ENCODE peak calls at places on chromosomes 2 and 18, in four cellular contexts. R, X, S and A are unnamed samples.

GRCh38 chr2:227697013-227697412 is 20.8 kb downstream of the SLC19A3 start:
- DNase-seq in R (no peak), X (no peak), S (no peak), A (no peak)

GRCh38 chr2:239985356-239985755 is 39.8 kb downstream of the NDUFA10 start:
- DNase-seq in R (no peak), X (no peak), S (no peak), A (no peak)

GRCh38 chr2:234823877-234824376 is 127.9 kb upstream of the SH3BP4 start:
- DNase-seq in R (no peak), X (peak), S (no peak), A (peak)

GRCh38 chr2:120454993-120455789 is 109.3 kb downstream of the INHBB start:
- DNase-seq in R (no peak), X (no peak), S (no peak), A (no peak)

GRCh38 chr2:199315299-199316179 is 142.2 kb downstream of the SATB2 start:
- DNase-seq in R (no peak), X (peak), S (no peak), A (peak)

GRCh38 chr2:109710505-109711229 is 83.4 kb upstream of the RGPD5 start:
- DNase-seq in R (no peak), X (no peak), S (no peak), A (no peak)

GRCh38 chr2:241813080-241813805 is 4.2 kb downstream of the NEU4 start:
- DNase-seq in R (no peak), X (no peak), S (no peak), A (no peak)

GRCh38 chr2:96538487-96539214 is 2.1 kb downstream of the ARID5A start:
- DNase-seq in R (peak), X (peak), S (peak), A (peak)

GRCh38 chr2:39119732-39120520 is 925 bp downstream of the SOS1 start:
- DNase-seq in R (peak), X (peak), S (peak), A (peak)

GRCh38 chr2:39120521-39120770 is 405 bp downstream of the SOS1 start:
- DNase-seq in R (no peak), X (no peak), S (no peak), A (no peak)

GRCh38 chr2:39121523-39122063 is 742 bp upstream of the SOS1 start:
- DNase-seq in R (no peak), X (no peak), S (no peak), A (no peak)

GRCh38 chr2:39118786-39119499 is 1.9 kb downstream of the SOS1 start:
- DNase-seq in R (no peak), X (no peak), S (no peak), A (peak)

DNA sequence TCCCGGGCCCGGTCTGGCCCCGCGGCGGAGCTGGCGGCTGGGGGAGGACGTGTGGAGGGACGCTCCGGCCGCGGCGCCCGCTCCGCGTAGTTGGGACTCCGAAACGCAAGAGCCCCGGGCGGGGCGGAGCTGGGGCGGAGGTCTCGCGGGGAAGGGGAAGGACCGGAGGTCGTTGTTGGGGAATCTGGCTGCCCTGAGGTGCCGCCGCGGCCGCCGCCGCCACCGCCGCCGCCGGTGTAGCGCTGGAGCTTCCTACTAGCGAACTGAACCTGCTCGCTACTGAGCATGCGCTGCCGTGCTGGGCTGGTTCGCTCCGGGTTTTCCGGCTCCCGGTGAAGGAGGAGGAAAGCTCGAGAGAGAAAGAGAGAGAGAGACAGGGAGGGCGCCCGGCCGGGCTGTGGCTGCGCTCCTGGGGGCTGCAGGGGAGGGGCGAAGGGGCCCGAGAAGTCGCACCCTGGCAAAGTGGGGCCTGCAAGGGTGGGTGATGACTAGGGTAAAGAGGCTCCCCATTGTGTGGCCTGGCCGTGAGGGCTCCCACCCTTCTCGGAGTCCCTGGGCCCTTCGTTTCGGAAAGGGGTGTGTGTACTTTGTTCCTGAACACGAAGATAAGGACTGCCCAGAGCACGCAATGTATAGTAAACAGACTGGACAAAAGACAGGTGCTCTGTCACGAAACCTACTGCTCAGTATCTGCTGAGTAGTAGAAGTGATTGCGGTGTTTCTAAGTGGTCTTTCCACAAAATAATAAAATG is at the start of gene SOS1:
- DNase-seq in R (peak), X (peak), S (peak), A (peak)
- TF ChIP-seq POLR2A in R (peak), X (peak), S (peak), A (peak)

GRCh38 chr2:69010437-69011194 is 2.4 kb upstream of the ANTXR1 start:
- DNase-seq in R (peak), X (no peak), S (no peak), A (no peak)

GRCh38 chr2:69013123-69013836 is at the start of gene ANTXR1:
- DNase-seq in R (peak), X (peak), S (peak), A (peak)

GRCh38 chr2:69011611-69012157 is 1.3 kb upstream of the ANTXR1 start:
- DNase-seq in R (no peak), X (no peak), S (no peak), A (no peak)

GRCh38 chr2:69013837-69014796 is 1.1 kb downstream of the ANTXR1 start:
- DNase-seq in R (no peak), X (peak), S (no peak), A (peak)

DNA sequence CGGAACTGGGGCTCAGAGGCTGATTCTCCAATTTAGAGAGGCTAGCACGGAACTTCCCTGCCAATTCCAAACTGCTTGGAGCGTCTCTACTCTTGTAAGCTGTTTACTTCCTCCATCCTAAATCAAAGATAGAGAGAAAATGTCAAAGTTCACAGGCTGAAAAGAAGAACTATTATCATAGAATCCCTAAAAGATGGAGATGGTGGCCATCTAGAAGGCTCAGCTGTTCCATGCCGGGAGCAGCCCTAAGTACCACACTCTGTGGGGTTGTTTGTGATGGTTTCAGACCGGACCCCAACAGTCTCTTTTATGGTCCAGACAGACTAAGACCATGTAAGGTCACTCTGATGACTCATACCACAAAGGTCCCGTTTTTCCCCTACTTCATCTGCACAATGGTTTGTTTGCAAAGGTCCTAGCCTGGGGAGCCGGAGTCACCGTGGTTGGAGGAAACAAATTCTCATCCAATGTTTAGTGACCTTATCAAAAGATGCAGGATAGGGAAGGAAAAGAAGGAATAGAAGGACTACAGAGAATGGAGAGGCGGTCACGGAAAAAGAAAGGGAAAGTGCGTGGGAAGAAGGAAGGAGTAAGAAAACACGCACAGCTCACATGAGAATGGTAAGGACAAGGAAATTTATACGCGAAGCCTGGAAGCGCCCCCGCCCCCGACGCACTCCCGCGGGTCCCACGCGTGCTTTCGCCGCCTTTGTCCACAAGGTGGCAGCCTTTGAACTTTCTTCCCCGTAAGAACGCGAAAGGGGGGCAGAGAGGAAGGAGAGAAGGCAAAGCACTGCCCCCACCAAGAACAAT is 463 bp upstream of the ANTXR1 start:
- DNase-seq in R (peak), X (peak), S (peak), A (peak)
- TF ChIP-seq CTCF in R (peak), X (peak), S (peak), A (peak)

GRCh38 chr2:237412646-237413292 is 1.2 kb downstream of the COL6A3 start:
- DNase-seq in R (no peak), X (no peak), S (peak), A (no peak)

GRCh38 chr2:237411683-237412349 is 2.1 kb downstream of the COL6A3 start:
- DNase-seq in R (no peak), X (no peak), S (peak), A (no peak)

GRCh38 chr2:237410949-237411635 is 2.9 kb downstream of the COL6A3 start:
- DNase-seq in R (no peak), X (no peak), S (no peak), A (no peak)

GRCh38 chr2:237413293-237414055 is 490 bp downstream of the COL6A3 start:
- DNase-seq in R (no peak), X (no peak), S (peak), A (no peak)

DNA sequence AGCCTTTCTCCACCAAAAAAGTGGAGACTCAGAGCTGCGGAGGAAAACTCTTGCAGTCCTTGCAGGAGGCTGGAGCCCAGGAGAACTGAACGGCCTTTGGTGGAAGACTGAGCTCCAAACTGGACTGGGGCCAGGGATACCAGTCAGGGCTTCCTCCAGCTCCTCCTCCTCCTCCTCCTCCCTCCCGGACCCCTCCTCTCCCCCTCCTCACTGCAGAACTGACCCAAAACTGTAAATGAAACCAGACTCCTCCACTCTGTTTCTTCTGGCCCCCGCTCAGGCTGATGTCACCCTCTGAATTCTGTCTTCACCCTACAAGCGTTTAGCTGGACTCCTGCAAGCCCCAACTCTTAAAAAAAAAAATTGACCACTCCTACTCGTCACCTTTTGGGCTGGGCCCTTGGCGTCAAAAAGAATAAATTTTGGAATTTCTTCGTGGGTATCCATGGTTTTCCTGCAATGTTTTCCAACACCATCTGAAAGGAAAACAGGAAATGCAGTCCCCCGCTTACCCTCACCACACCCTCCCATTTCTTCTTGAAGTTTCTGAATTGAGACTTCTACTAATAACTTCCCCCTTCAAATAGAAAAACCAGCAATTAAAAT is at the start of gene COL6A3:
- DNase-seq in R (no peak), X (peak), S (peak), A (no peak)
- TF ChIP-seq POLR2A in R (no peak), X (no peak), S (peak), A (no peak)

GRCh38 chr2:18218160-18218933 is 339.9 kb downstream of the KCNS3 start:
- DNase-seq in R (no peak), X (no peak), S (no peak), A (no peak)

GRCh38 chr2:18214936-18215335 is 336.5 kb downstream of the KCNS3 start:
- DNase-seq in R (no peak), X (no peak), S (no peak), A (peak)

GRCh38 chr2:18213986-18214385 is 335.5 kb downstream of the KCNS3 start:
- DNase-seq in R (no peak), X (no peak), S (no peak), A (no peak)

DNA sequence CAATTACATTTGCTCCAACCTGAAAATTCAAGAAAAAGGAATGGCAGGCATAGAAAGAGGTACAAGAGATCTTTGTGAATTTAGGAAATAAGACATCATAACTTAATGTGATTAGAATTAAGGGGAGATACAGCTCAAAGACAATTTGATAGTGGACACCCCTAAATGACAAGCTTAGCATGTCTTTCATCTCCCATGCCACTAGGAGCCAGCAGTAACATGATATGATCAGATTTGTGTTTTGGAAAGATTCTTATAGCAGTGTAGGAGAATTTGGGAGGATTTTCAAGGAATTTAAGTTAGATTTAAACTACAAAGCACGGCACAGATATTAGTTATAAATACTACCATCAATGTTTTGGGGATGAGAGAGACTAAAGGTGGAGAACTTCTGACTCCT is 340.8 kb downstream of the RDH14 start:
- DNase-seq in R (no peak), X (no peak), S (no peak), A (no peak)
- TF ChIP-seq CTCF in R (no peak), X (no peak), S (no peak), A (peak)

GRCh38 chr2:15938803-15939555 is 1.4 kb upstream of the MYCN start:
- DNase-seq in R (no peak), X (no peak), S (no peak), A (no peak)

GRCh38 chr2:15941483-15941853 is 1.1 kb downstream of the MYCN start:
- DNase-seq in R (peak), X (no peak), S (peak), A (no peak)

GRCh38 chr2:15939556-15939853 is 845 bp upstream of the MYCN start:
- DNase-seq in R (peak), X (peak), S (peak), A (no peak)

GRCh38 chr2:15940661-15941482 is 522 bp downstream of the MYCN start:
- DNase-seq in R (peak), X (no peak), S (peak), A (peak)

GRCh38 chr2:15939854-15940660 is at the start of gene MYCN:
- DNase-seq in R (peak), X (peak), S (peak), A (peak)
- TF ChIP-seq POLR2A in R (peak), X (no peak), S (no peak), A (no peak)

GRCh38 chr2:206353685-206354084 is 79.2 kb downstream of the ZDBF2 start:
- DNase-seq in R (no peak), X (no peak), S (no peak), A (no peak)
- TF ChIP-seq CTCF in R (no peak), X (no peak), S (no peak), A (no peak)

DNA sequence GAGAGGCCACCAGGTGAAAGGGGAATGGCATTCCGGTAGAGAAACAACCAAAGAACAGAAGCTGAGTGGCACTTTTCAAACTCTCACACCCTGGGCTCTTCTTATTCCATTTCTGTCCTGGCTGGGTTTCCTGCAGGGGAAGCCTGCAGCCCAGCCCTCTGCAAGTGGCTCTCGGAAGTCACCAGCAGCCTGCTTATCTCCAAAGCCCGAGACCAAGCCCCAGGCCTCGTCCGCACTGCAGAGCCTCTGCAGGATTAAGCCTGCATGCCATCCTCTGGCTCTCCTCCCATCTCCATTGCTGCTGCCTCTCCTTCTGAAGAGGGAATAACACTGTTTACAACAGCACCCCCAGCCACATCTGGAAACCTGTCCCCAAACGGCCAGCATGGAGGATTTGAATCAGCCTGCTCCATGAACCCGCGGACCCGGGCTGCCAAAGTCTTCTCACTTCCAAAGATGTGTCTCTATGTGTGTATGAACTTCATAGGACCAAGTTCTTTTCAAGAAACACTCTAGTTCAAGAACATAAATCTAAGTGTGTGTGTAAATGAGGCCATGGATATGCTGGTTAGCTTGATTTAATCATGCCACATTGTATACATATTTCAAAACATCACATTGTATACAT is 54.2 kb downstream of the DIPK1C start:
- DNase-seq in R (no peak), X (no peak), S (no peak), A (no peak)
- TF ChIP-seq POLR2A in R (no peak), X (no peak), S (no peak), A (no peak)

GRCh38 chr18:24189664-24190346 is 50.9 kb downstream of the CABYR start:
- DNase-seq in R (no peak), X (no peak), S (no peak), A (no peak)
- TF ChIP-seq CTCF in R (no peak), X (no peak), S (no peak), A (no peak)

DNA sequence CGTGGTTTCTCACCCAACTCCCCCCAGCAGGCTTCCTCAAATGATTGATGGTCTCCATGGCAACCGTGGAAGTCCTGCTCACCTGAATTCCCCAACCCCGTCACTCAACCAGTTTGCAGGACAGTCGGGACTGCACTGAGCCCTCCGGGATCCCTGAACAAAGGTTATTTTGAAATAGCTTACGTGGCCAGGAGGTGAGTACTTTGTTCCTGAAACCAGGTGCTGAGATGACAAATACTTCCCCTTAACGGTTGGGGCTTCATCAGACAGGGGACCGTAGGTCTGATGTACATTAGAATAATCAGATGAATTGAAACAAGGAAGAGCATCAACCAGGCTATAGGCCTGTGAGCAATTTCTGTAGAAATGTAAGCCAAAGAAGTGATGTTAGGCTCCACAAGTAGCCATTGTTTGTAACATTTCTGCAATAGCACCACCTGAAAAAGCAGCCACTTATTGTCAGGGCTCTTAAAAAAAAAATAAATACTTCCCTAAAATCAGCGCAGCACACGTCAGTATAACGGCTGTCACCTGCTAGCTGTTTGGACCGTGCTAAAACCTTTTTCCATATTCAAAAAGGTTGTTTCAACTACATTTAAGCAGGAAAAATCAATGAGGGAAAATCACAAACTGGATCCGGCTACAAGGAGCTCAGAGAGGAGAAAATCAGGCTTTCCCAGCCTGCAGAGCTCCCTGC is 206.4 kb upstream of the ID2 start:
- DNase-seq in R (no peak), X (no peak), S (no peak), A (no peak)
- TF ChIP-seq POLR2A in R (no peak), X (no peak), S (no peak), A (no peak)

GRCh38 chr2:238305965-238306679 is 14.2 kb upstream of the TRAF3IP1 start:
- DNase-seq in R (no peak), X (no peak), S (no peak), A (no peak)
- TF ChIP-seq CTCF in R (no peak), X (no peak), S (no peak), A (no peak)